ENCODE peak calls at places on chromosomes 12 and 14, in eight cellular contexts. R is MM.1S; H is stomach; S is transverse colon; F is GM23248; C is CD4-positive, alpha-beta memory T cell; X is AG04450; D is aorta. Y is an unnamed sample.

GRCh38 chr14:58129208-58129607 is 22.8 kb downstream of the ARMH4 start:
- DNase-seq in R (no peak), H (no peak), S (no peak), F (peak), C (no peak), X (no peak), D (no peak), Y (no peak)

GRCh38 chr12:120971299-120972180 is 6.8 kb upstream of the HNF1A start:
- DNase-seq in R (peak), H (no peak), S (no peak), F (peak), C (peak), X (peak), D (no peak), Y (no peak)

GRCh38 chr12:96193725-96194571 is at the start of gene ELK3:
- DNase-seq in R (peak), H (peak), S (peak), F (peak), C (peak), X (no peak), D (peak), Y (peak)

GRCh38 chr14:91889477-91890211 is 22.3 kb upstream of the TC2N start:
- DNase-seq in R (no peak), H (peak), S (peak), F (no peak), C (no peak), X (no peak), D (peak), Y (no peak)

GRCh38 chr14:46490150-46490769 is 161.3 kb downstream of the RPL10L start:
- DNase-seq in R (peak), H (no peak), S (no peak), F (no peak), C (no peak), X (no peak), D (no peak), Y (no peak)

GRCh38 chr12:41302979-41303403 is 114.9 kb downstream of the PDZRN4 start:
- DNase-seq in R (no peak), H (no peak), S (no peak), F (no peak), C (no peak), X (no peak), D (no peak), Y (no peak)

GRCh38 chr14:85279407-85279806 is 250.5 kb upstream of the FLRT2 start:
- DNase-seq in R (no peak), H (no peak), S (no peak), F (no peak), C (no peak), X (no peak), D (no peak), Y (no peak)

GRCh38 chr12:131912526-131913274 is 16.4 kb upstream of the PUS1 start:
- DNase-seq in R (no peak), H (peak), S (peak), F (peak), C (no peak), X (peak), D (peak), Y (no peak)

GRCh38 chr12:54175130-54175963 is 13.4 kb downstream of the SMUG1 start:
- DNase-seq in R (no peak), H (peak), S (no peak), F (no peak), C (no peak), X (no peak), D (no peak), Y (no peak)

GRCh38 chr12:31491819-31492598 is 98.9 kb downstream of the DENND5B start:
- DNase-seq in R (no peak), H (no peak), S (no peak), F (peak), C (no peak), X (peak), D (no peak), Y (no peak)

GRCh38 chr14:73223049-73223448 is 14.3 kb upstream of the PAPLN start:
- DNase-seq in R (no peak), H (no peak), S (no peak), F (peak), C (no peak), X (no peak), D (peak), Y (no peak)

GRCh38 chr14:21096889-21097615 is 1.4 kb downstream of the ZNF219 start:
- DNase-seq in R (no peak), H (no peak), S (no peak), F (no peak), C (no peak), X (no peak), D (no peak), Y (no peak)

GRCh38 chr12:28899951-28900350 is 249.1 kb upstream of the FAR2 start:
- DNase-seq in R (no peak), H (no peak), S (no peak), F (peak), C (no peak), X (peak), D (no peak), Y (no peak)

GRCh38 chr12:104567832-104568490 is 111.2 kb downstream of the CHST11 start:
- DNase-seq in R (no peak), H (no peak), S (no peak), F (no peak), C (no peak), X (no peak), D (no peak), Y (no peak)

GRCh38 chr12:15689751-15690191 is 99.4 kb downstream of the EPS8 start:
- DNase-seq in R (no peak), H (no peak), S (no peak), F (no peak), C (no peak), X (no peak), D (no peak), Y (no peak)

GRCh38 chr14:99252940-99253868 is 18.8 kb downstream of the BCL11B start:
- DNase-seq in R (no peak), H (no peak), S (no peak), F (no peak), C (peak), X (no peak), D (no peak), Y (peak)

GRCh38 chr12:106248177-106248848 is 493 bp upstream of the CKAP4 start:
- DNase-seq in R (peak), H (peak), S (peak), F (peak), C (no peak), X (no peak), D (peak), Y (no peak)

GRCh38 chr12:54000105-54000773 is at the start of gene HOXC9:
- DNase-seq in R (no peak), H (no peak), S (no peak), F (peak), C (no peak), X (no peak), D (peak), Y (no peak)

GRCh38 chr12:121295123-121295745 is 1.3 kb downstream of the CAMKK2 start:
- DNase-seq in R (peak), H (no peak), S (no peak), F (no peak), C (no peak), X (no peak), D (no peak), Y (no peak)

GRCh38 chr12:6700646-6701051 is at the start of gene PIANP:
- DNase-seq in R (no peak), H (peak), S (peak), F (peak), C (peak), X (no peak), D (peak), Y (peak)

GRCh38 chr12:57164966-57165365 is 17.5 kb upstream of the LRP1-AS start:
- DNase-seq in R (no peak), H (no peak), S (no peak), F (peak), C (no peak), X (no peak), D (no peak), Y (no peak)

GRCh38 chr12:30874455-30875313 is 51.9 kb upstream of the TSPAN11 start:
- DNase-seq in R (no peak), H (no peak), S (no peak), F (no peak), C (no peak), X (no peak), D (no peak), Y (no peak)

GRCh38 chr14:50714452-50715073 is 46.5 kb upstream of the SAV1 start:
- DNase-seq in R (peak), H (no peak), S (no peak), F (peak), C (peak), X (no peak), D (no peak), Y (no peak)

GRCh38 chr14:52346778-52347177 is 32.7 kb downstream of the PTGER2 start:
- DNase-seq in R (no peak), H (no peak), S (no peak), F (no peak), C (no peak), X (no peak), D (no peak), Y (no peak)

GRCh38 chr14:52349731-52350130 is 35.6 kb downstream of the PTGER2 start:
- DNase-seq in R (no peak), H (no peak), S (no peak), F (no peak), C (no peak), X (no peak), D (no peak), Y (no peak)

GRCh38 chr14:52350445-52350844 is 36.3 kb downstream of the PTGER2 start:
- DNase-seq in R (no peak), H (no peak), S (no peak), F (no peak), C (no peak), X (no peak), D (no peak), Y (no peak)

GRCh38 chr14:52348796-52349195 is 34.7 kb downstream of the PTGER2 start:
- DNase-seq in R (no peak), H (no peak), S (no peak), F (peak), C (no peak), X (peak), D (no peak), Y (no peak)

DNA sequence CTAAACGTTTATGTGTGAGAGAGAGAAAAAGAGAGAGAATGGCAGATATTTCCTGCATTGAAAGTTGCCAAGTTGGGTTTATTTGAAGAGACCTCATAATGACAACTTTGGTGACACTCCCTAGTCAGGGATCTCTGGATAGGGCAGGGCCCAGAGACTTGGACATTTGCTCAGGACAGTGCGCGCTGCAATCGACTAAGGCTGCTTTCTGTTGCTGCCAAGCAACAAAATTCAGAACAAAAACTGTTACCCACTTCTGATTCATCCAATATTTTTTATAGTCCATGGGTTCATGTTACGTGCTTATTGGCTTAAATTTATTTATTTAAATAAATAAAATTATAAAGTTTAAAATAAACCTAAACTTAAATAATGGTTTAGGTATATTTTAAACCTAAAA is 34.2 kb downstream of the PTGER2 start:
- DNase-seq in R (no peak), H (no peak), S (no peak), F (peak), C (no peak), X (no peak), D (no peak), Y (no peak)
- H3K27ac ChIP-seq in R (no peak), H (peak), S (peak), F (peak), C (no peak), X (peak), D (no peak), Y (no peak)

GRCh38 chr14:32202941-32203882 is at the start of gene RNU6-8:
- DNase-seq in R (peak), H (peak), S (peak), F (peak), C (peak), X (peak), D (peak), Y (peak)
- H3K27ac ChIP-seq in R (peak), H (peak), S (peak), F (peak), C (peak), X (peak), D (peak), Y (peak)

DNA sequence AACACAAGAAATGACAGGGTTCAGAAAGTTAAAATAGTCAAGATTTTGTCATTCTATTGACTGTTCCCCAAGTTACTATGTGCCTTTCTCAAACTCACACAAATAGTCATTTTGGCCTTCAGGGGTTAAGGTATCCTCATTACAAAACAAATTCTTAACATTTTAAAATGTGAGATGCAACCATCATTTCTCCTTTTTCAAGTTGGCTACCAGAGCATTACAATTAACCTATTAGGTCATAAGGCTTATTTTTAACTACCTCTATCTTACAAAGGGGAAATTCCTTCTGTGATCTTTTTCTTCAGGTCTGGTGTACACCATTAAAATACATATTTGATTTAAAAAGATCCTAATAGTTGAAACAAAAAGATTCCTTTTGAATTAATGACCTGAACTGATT is 61.2 kb downstream of the SLC38A1 start:
- DNase-seq in R (no peak), H (no peak), S (no peak), F (no peak), C (no peak), X (no peak), D (no peak), Y (no peak)
- H3K27ac ChIP-seq in R (no peak), H (no peak), S (peak), F (no peak), C (no peak), X (no peak), D (no peak), Y (no peak)

GRCh38 chr12:27549231-27549800 is 25.3 kb downstream of the PPFIBP1 start:
- DNase-seq in R (no peak), H (no peak), S (no peak), F (peak), C (no peak), X (no peak), D (no peak), Y (no peak)
- H3K27ac ChIP-seq in R (no peak), H (peak), S (peak), F (peak), C (no peak), X (peak), D (peak), Y (no peak)

DNA sequence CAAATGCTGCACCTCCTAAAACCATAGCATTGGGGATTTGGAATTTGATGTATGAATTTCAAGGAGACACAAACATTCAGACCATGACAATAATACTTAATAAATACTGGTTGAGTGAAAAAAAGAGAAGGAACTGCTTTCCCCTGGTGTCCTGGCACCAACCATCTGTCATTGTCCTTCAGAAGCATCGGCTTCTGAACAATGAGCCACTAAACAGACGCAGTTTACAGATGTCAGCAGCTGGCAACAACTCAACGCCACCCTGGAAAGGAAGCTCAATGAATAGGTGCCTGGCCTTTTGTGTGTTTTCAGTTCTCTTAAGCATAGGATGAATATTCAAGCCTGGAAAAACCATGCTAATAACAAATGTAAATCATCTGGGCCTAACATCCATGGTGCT is 101.4 kb downstream of the WIF1 start:
- DNase-seq in R (no peak), H (no peak), S (no peak), F (no peak), C (no peak), X (no peak), D (no peak), Y (no peak)
- H3K27ac ChIP-seq in R (no peak), H (no peak), S (no peak), F (no peak), C (no peak), X (peak), D (no peak), Y (no peak)

GRCh38 chr14:103207038-103207403 is 83.8 kb downstream of the TNFAIP2 start:
- DNase-seq in R (no peak), H (peak), S (peak), F (peak), C (no peak), X (no peak), D (peak), Y (no peak)
- H3K27ac ChIP-seq in R (no peak), H (peak), S (peak), F (peak), C (no peak), X (peak), D (no peak), Y (peak)

GRCh38 chr14:100389497-100390104 is 66.5 kb downstream of the SLC25A47 start:
- DNase-seq in R (no peak), H (peak), S (peak), F (no peak), C (no peak), X (no peak), D (no peak), Y (no peak)
- H3K27ac ChIP-seq in R (no peak), H (peak), S (peak), F (no peak), C (no peak), X (no peak), D (no peak), Y (no peak)